ENCODE peak calls at places on chromosomes 11 and 22, in six cellular contexts. B is lung, D is brain microvascular endothelial cell, T is fibroblast of pulmonary artery, P is tibial artery, Y is mammary epithelial cell. O is an unnamed sample.

GRCh38 chr22:48718818-48719500 is 1108.7 kb downstream of the BRD1 start:
- DNase-seq in Y (no peak), B (no peak), P (no peak), D (no peak), T (no peak), O (no peak)

GRCh38 chr22:27635435-27635834 is 166.1 kb downstream of the MN1 start:
- DNase-seq in Y (no peak), B (no peak), D (no peak), T (no peak), P (no peak), O (no peak)

GRCh38 chr22:32326647-32327046 is 31.0 kb upstream of the RFPL3 start:
- DNase-seq in D (no peak), P (no peak), Y (no peak), T (no peak), B (peak), O (no peak)

GRCh38 chr11:68855205-68855978 is 13.7 kb upstream of the CPT1A start:
- DNase-seq in P (peak), T (peak), Y (no peak), D (no peak), B (no peak), O (no peak)

GRCh38 chr22:45584121-45584570 is 81.5 kb downstream of the FBLN1 start:
- DNase-seq in T (peak), B (no peak), Y (no peak), P (no peak), D (no peak), O (no peak)

GRCh38 chr11:62593434-62594044 is 2.2 kb upstream of the TUT1 start:
- DNase-seq in P (peak), B (peak), Y (peak), T (peak), D (peak), O (no peak)

GRCh38 chr11:125300791-125301218 is 136.3 kb downstream of the PKNOX2 start:
- DNase-seq in T (peak), Y (peak), P (no peak), D (peak), B (no peak), O (peak)

GRCh38 chr11:126416542-126417090 is 61.1 kb downstream of the ST3GAL4 start:
- DNase-seq in Y (no peak), B (peak), D (peak), T (peak), P (peak), O (peak)

GRCh38 chr11:119361961-119362725 is 15.6 kb upstream of the MFRP start:
- DNase-seq in T (no peak), D (no peak), P (no peak), Y (no peak), B (no peak), O (no peak)

GRCh38 chr11:86041975-86042378 is 26.9 kb downstream of the PICALM start:
- DNase-seq in D (peak), P (peak), T (peak), B (peak), Y (peak), O (peak)

GRCh38 chr11:68328374-68329091 is 16.1 kb downstream of the LRP5 start:
- DNase-seq in Y (peak), D (no peak), B (no peak), P (no peak), T (peak), O (no peak)

GRCh38 chr22:30266445-30267381 is at the start of gene OSM:
- DNase-seq in D (no peak), T (no peak), Y (no peak), B (peak), P (peak), O (no peak)

GRCh38 chr11:69442807-69443137 is 38.7 kb upstream of the LINC01488 start:
- DNase-seq in Y (no peak), T (no peak), D (no peak), P (no peak), B (no peak), O (no peak)

GRCh38 chr11:76577921-76578654 is 92.5 kb downstream of the LRRC32 start:
- DNase-seq in B (no peak), P (no peak), D (no peak), T (no peak), Y (no peak), O (no peak)

GRCh38 chr11:76579752-76580151 is 90.8 kb downstream of the LRRC32 start:
- DNase-seq in Y (no peak), T (no peak), P (no peak), D (no peak), B (no peak), O (no peak)

GRCh38 chr11:76578655-76579046 is 91.9 kb downstream of the LRRC32 start:
- DNase-seq in T (peak), Y (no peak), P (peak), B (no peak), D (peak), O (no peak)

GRCh38 chr11:76577199-76577920 is 93.2 kb downstream of the LRRC32 start:
- DNase-seq in P (no peak), Y (peak), B (no peak), T (peak), D (peak), O (no peak)

GRCh38 chr11:76579047-76579751 is 91.3 kb downstream of the LRRC32 start:
- DNase-seq in D (no peak), P (peak), Y (no peak), T (peak), B (no peak), O (no peak)
- TF ChIP-seq CTCF in D (peak), P (peak), Y (no peak), T (peak), B (no peak), O (no peak)

GRCh38 chr11:33376331-33377099 is 119.3 kb downstream of the HIPK3 start:
- DNase-seq in B (no peak), T (peak), D (no peak), Y (peak), P (no peak), O (no peak)
- H3K4me3 ChIP-seq in B (no peak), T (peak), D (peak), Y (peak), P (peak), O (peak)

GRCh38 chr11:61553373-61554171 is 27.3 kb downstream of the SYT7 start:
- DNase-seq in Y (no peak), T (no peak), P (no peak), B (no peak), D (no peak), O (no peak)

GRCh38 chr11:61556621-61557020 is 24.3 kb downstream of the SYT7 start:
- DNase-seq in Y (no peak), P (no peak), B (no peak), D (no peak), T (no peak), O (no peak)

GRCh38 chr11:61555978-61556377 is 24.9 kb downstream of the SYT7 start:
- DNase-seq in B (no peak), T (no peak), Y (peak), D (no peak), P (no peak), O (no peak)

GRCh38 chr11:61554172-61554988 is 26.5 kb downstream of the SYT7 start:
- DNase-seq in T (no peak), B (no peak), P (no peak), D (no peak), Y (no peak), O (no peak)

GRCh38 chr11:61555051-61555969 is 25.6 kb downstream of the SYT7 start:
- DNase-seq in D (no peak), P (no peak), Y (no peak), T (no peak), B (no peak), O (no peak)
- TF ChIP-seq CTCF in D (peak), P (no peak), Y (no peak), T (peak), B (no peak), O (no peak)

GRCh38 chr11:1475841-1476240 is 10.7 kb downstream of the MOB2 start:
- DNase-seq in P (no peak), D (no peak), T (no peak), B (no peak), Y (no peak), O (no peak)
- H3K4me3 ChIP-seq in P (no peak), D (no peak), T (no peak), B (no peak), Y (no peak), O (no peak)

GRCh38 chr11:45162064-45162375 is 15.6 kb downstream of the PRDM11 start:
- DNase-seq in T (no peak), P (no peak), D (no peak), Y (no peak), B (no peak), O (no peak)
- TF ChIP-seq CTCF in T (no peak), P (no peak), D (no peak), Y (no peak), B (no peak), O (no peak)

GRCh38 chr22:43891360-43892182 is at the start of gene PNPLA5:
- DNase-seq in Y (no peak), B (no peak), P (no peak), D (peak), T (no peak), O (no peak)
- H3K4me3 ChIP-seq in Y (peak), B (no peak), P (no peak), D (no peak), T (no peak), O (peak)

GRCh38 chr11:65591939-65592814 is 3.4 kb downstream of the KCNK7 start:
- DNase-seq in P (peak), B (no peak), T (no peak), Y (no peak), D (no peak), O (no peak)
- TF ChIP-seq CTCF in P (no peak), B (no peak), T (no peak), Y (no peak), D (peak), O (peak)

GRCh38 chr11:13964771-13965074 is 2.2 kb downstream of the SPON1 start:
- DNase-seq in P (no peak), D (no peak), T (no peak), Y (no peak), B (no peak), O (no peak)

GRCh38 chr11:13963169-13963948 is 836 bp downstream of the SPON1 start:
- DNase-seq in D (no peak), T (no peak), Y (no peak), B (no peak), P (no peak), O (no peak)

GRCh38 chr11:13963949-13964770 is 1.6 kb downstream of the SPON1 start:
- DNase-seq in Y (no peak), T (no peak), P (no peak), D (no peak), B (peak), O (no peak)

GRCh38 chr11:13966486-13966885 is 4.0 kb downstream of the SPON1 start:
- DNase-seq in B (no peak), T (no peak), P (no peak), Y (no peak), D (no peak), O (no peak)

GRCh38 chr11:13965337-13965736 is 2.8 kb downstream of the SPON1 start:
- DNase-seq in T (no peak), D (no peak), Y (no peak), B (no peak), P (no peak), O (no peak)
- H3K4me3 ChIP-seq in T (no peak), D (no peak), Y (no peak), B (no peak), P (no peak), O (no peak)

O was measured in astrocyte of the cerebellum.